ENCODE peak calls at places on chromosomes 7 and 10, in eight cellular contexts. One of them, this sample, is unnamed.

GRCh38 chr7:24979863-24980694 is at the start of gene OSBPL3:
- DNase-seq in tibial nerve: peak
- DNase-seq in right lobe of liver: peak
- DNase-seq in stomach: peak
- DNase-seq in bronchial epithelial cell: peak
- DNase-seq in fibroblast of villous mesenchyme: peak
- DNase-seq in AG04450: peak
- DNase-seq in mucosa of descending colon: peak
- DNase-seq in this sample: peak

GRCh38 chr10:76428541-76429330 is 997.3 kb downstream of the LRMDA start:
- DNase-seq in tibial nerve: no peak
- DNase-seq in AG04450: peak
- DNase-seq in right lobe of liver: no peak
- DNase-seq in bronchial epithelial cell: peak
- DNase-seq in stomach: no peak
- DNase-seq in fibroblast of villous mesenchyme: peak
- DNase-seq in mucosa of descending colon: no peak
- DNase-seq in this sample: no peak

GRCh38 chr10:112304460-112304859 is 21.3 kb downstream of the TECTB start:
- DNase-seq in right lobe of liver: no peak
- DNase-seq in mucosa of descending colon: no peak
- DNase-seq in AG04450: no peak
- DNase-seq in stomach: no peak
- DNase-seq in tibial nerve: no peak
- DNase-seq in fibroblast of villous mesenchyme: peak
- DNase-seq in bronchial epithelial cell: peak
- DNase-seq in this sample: no peak

GRCh38 chr7:111741811-111742240 is 179.5 kb upstream of the IMMP2L start:
- DNase-seq in fibroblast of villous mesenchyme: peak
- DNase-seq in mucosa of descending colon: peak
- DNase-seq in AG04450: peak
- DNase-seq in tibial nerve: peak
- DNase-seq in bronchial epithelial cell: peak
- DNase-seq in stomach: peak
- DNase-seq in right lobe of liver: no peak
- DNase-seq in this sample: no peak

GRCh38 chr10:11533328-11533781 is 78.1 kb downstream of the USP6NL start:
- DNase-seq in bronchial epithelial cell: no peak
- DNase-seq in AG04450: no peak
- DNase-seq in mucosa of descending colon: no peak
- DNase-seq in fibroblast of villous mesenchyme: peak
- DNase-seq in right lobe of liver: no peak
- DNase-seq in stomach: no peak
- DNase-seq in tibial nerve: no peak
- DNase-seq in this sample: no peak

GRCh38 chr7:24477807-24478655 is 95.2 kb upstream of the PALS2 start:
- DNase-seq in tibial nerve: peak
- DNase-seq in mucosa of descending colon: no peak
- DNase-seq in right lobe of liver: no peak
- DNase-seq in AG04450: peak
- DNase-seq in fibroblast of villous mesenchyme: peak
- DNase-seq in bronchial epithelial cell: peak
- DNase-seq in stomach: no peak
- DNase-seq in this sample: peak

GRCh38 chr7:72753781-72754180 is 74.2 kb downstream of the TYW1B start:
- DNase-seq in stomach: no peak
- DNase-seq in tibial nerve: no peak
- DNase-seq in AG04450: no peak
- DNase-seq in fibroblast of villous mesenchyme: no peak
- DNase-seq in right lobe of liver: no peak
- DNase-seq in bronchial epithelial cell: no peak
- DNase-seq in mucosa of descending colon: no peak
- DNase-seq in this sample: no peak

GRCh38 chr7:108484137-108484536 is 27.9 kb upstream of the NRCAM start:
- DNase-seq in bronchial epithelial cell: no peak
- DNase-seq in tibial nerve: no peak
- DNase-seq in AG04450: no peak
- DNase-seq in right lobe of liver: no peak
- DNase-seq in mucosa of descending colon: no peak
- DNase-seq in stomach: no peak
- DNase-seq in fibroblast of villous mesenchyme: no peak
- DNase-seq in this sample: no peak

GRCh38 chr7:46933596-46933995 is 648.3 kb downstream of the TNS3 start:
- DNase-seq in tibial nerve: no peak
- DNase-seq in mucosa of descending colon: no peak
- DNase-seq in stomach: no peak
- DNase-seq in fibroblast of villous mesenchyme: peak
- DNase-seq in right lobe of liver: no peak
- DNase-seq in bronchial epithelial cell: peak
- DNase-seq in AG04450: no peak
- DNase-seq in this sample: no peak

GRCh38 chr10:124417846-124418725 is 637 bp downstream of the OAT start:
- DNase-seq in mucosa of descending colon: peak
- DNase-seq in right lobe of liver: peak
- DNase-seq in tibial nerve: peak
- DNase-seq in AG04450: no peak
- DNase-seq in bronchial epithelial cell: no peak
- DNase-seq in stomach: peak
- DNase-seq in fibroblast of villous mesenchyme: peak
- DNase-seq in this sample: peak

GRCh38 chr7:83410989-83411591 is 237.8 kb downstream of the SEMA3E start:
- DNase-seq in stomach: peak
- DNase-seq in fibroblast of villous mesenchyme: peak
- DNase-seq in mucosa of descending colon: no peak
- DNase-seq in AG04450: peak
- DNase-seq in right lobe of liver: no peak
- DNase-seq in tibial nerve: no peak
- DNase-seq in bronchial epithelial cell: peak
- DNase-seq in this sample: no peak

GRCh38 chr10:8726087-8726486 is 671.6 kb downstream of the GATA3 start:
- DNase-seq in stomach: no peak
- DNase-seq in AG04450: no peak
- DNase-seq in mucosa of descending colon: no peak
- DNase-seq in fibroblast of villous mesenchyme: no peak
- DNase-seq in bronchial epithelial cell: no peak
- DNase-seq in tibial nerve: no peak
- DNase-seq in right lobe of liver: no peak
- DNase-seq in this sample: no peak

GRCh38 chr10:97822261-97822687 is 27.4 kb upstream of the GOLGA7B start:
- DNase-seq in tibial nerve: no peak
- DNase-seq in AG04450: no peak
- DNase-seq in mucosa of descending colon: no peak
- DNase-seq in stomach: no peak
- DNase-seq in bronchial epithelial cell: peak
- DNase-seq in right lobe of liver: no peak
- DNase-seq in fibroblast of villous mesenchyme: no peak
- DNase-seq in this sample: peak

GRCh38 chr10:12243860-12244620 is 48.1 kb downstream of the CDC123 start:
- DNase-seq in fibroblast of villous mesenchyme: no peak
- DNase-seq in mucosa of descending colon: no peak
- DNase-seq in AG04450: no peak
- DNase-seq in stomach: no peak
- DNase-seq in right lobe of liver: no peak
- DNase-seq in bronchial epithelial cell: no peak
- DNase-seq in tibial nerve: no peak
- DNase-seq in this sample: no peak

GRCh38 chr7:47307311-47307710 is 274.6 kb downstream of the TNS3 start:
- DNase-seq in AG04450: no peak
- DNase-seq in stomach: no peak
- DNase-seq in bronchial epithelial cell: no peak
- DNase-seq in right lobe of liver: no peak
- DNase-seq in tibial nerve: no peak
- DNase-seq in fibroblast of villous mesenchyme: no peak
- DNase-seq in mucosa of descending colon: no peak
- DNase-seq in this sample: no peak

GRCh38 chr7:66957595-66958290 is 36.7 kb downstream of the TMEM248 start:
- DNase-seq in fibroblast of villous mesenchyme: no peak
- DNase-seq in stomach: no peak
- DNase-seq in right lobe of liver: no peak
- DNase-seq in bronchial epithelial cell: no peak
- DNase-seq in AG04450: no peak
- DNase-seq in tibial nerve: no peak
- DNase-seq in mucosa of descending colon: no peak
- DNase-seq in this sample: no peak

GRCh38 chr7:37068902-37069301 is 344.6 kb upstream of the AOAH start:
- DNase-seq in tibial nerve: no peak
- DNase-seq in right lobe of liver: no peak
- DNase-seq in AG04450: no peak
- DNase-seq in bronchial epithelial cell: no peak
- DNase-seq in fibroblast of villous mesenchyme: no peak
- DNase-seq in mucosa of descending colon: no peak
- DNase-seq in stomach: no peak
- DNase-seq in this sample: no peak

GRCh38 chr7:37069336-37069735 is 345.0 kb upstream of the AOAH start:
- DNase-seq in right lobe of liver: no peak
- DNase-seq in AG04450: no peak
- DNase-seq in stomach: no peak
- DNase-seq in fibroblast of villous mesenchyme: no peak
- DNase-seq in mucosa of descending colon: no peak
- DNase-seq in tibial nerve: no peak
- DNase-seq in bronchial epithelial cell: no peak
- DNase-seq in this sample: no peak

GRCh38 chr7:37067961-37068536 is 343.8 kb upstream of the AOAH start:
- DNase-seq in mucosa of descending colon: no peak
- DNase-seq in bronchial epithelial cell: no peak
- DNase-seq in AG04450: no peak
- DNase-seq in right lobe of liver: no peak
- DNase-seq in fibroblast of villous mesenchyme: no peak
- DNase-seq in stomach: no peak
- DNase-seq in tibial nerve: no peak
- DNase-seq in this sample: no peak

GRCh38 chr7:37062460-37062859 is 338.2 kb upstream of the AOAH start:
- DNase-seq in right lobe of liver: no peak
- DNase-seq in fibroblast of villous mesenchyme: no peak
- DNase-seq in mucosa of descending colon: no peak
- DNase-seq in AG04450: no peak
- DNase-seq in tibial nerve: no peak
- DNase-seq in stomach: no peak
- DNase-seq in bronchial epithelial cell: no peak
- DNase-seq in this sample: no peak

GRCh38 chr7:37065779-37066271 is 341.5 kb upstream of the AOAH start:
- DNase-seq in right lobe of liver: no peak
- DNase-seq in mucosa of descending colon: no peak
- DNase-seq in bronchial epithelial cell: peak
- DNase-seq in tibial nerve: no peak
- DNase-seq in stomach: no peak
- DNase-seq in AG04450: no peak
- DNase-seq in fibroblast of villous mesenchyme: peak
- DNase-seq in this sample: no peak
- H3K4me3 ChIP-seq in right lobe of liver: no peak
- H3K4me3 ChIP-seq in mucosa of descending colon: no peak
- H3K4me3 ChIP-seq in bronchial epithelial cell: no peak
- H3K4me3 ChIP-seq in tibial nerve: no peak
- H3K4me3 ChIP-seq in stomach: no peak
- H3K4me3 ChIP-seq in AG04450: no peak
- H3K4me3 ChIP-seq in fibroblast of villous mesenchyme: no peak
- H3K4me3 ChIP-seq in this sample: no peak

DNA sequence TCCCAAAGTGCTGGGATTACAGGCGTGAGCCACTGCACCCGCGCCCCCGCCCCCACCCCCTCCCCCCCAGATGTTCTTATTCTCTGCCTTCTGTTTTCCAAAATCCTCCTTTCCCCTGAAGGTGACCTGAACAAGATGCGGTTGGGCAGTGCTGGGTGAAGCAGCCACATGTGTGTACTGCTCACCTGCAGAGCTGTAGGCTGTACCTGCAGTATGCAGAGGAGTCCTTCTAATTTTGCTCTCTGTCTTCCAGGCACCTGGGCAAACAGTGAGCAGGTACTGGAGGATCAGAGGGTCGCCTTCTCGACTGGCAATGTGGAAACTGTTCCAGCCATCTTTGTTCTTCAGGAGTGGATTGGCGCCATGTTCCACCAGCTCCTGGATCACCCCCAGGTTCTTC is 2.1 kb downstream of the ANKRD16 start:
- DNase-seq in AG04450: no peak
- DNase-seq in tibial nerve: no peak
- DNase-seq in mucosa of descending colon: no peak
- DNase-seq in bronchial epithelial cell: no peak
- DNase-seq in stomach: no peak
- DNase-seq in right lobe of liver: no peak
- DNase-seq in fibroblast of villous mesenchyme: no peak
- DNase-seq in this sample: no peak
- H3K4me3 ChIP-seq in AG04450: peak
- H3K4me3 ChIP-seq in tibial nerve: no peak
- H3K4me3 ChIP-seq in mucosa of descending colon: no peak
- H3K4me3 ChIP-seq in bronchial epithelial cell: no peak
- H3K4me3 ChIP-seq in stomach: no peak
- H3K4me3 ChIP-seq in right lobe of liver: no peak
- H3K4me3 ChIP-seq in fibroblast of villous mesenchyme: no peak
- H3K4me3 ChIP-seq in this sample: no peak

GRCh38 chr7:98551541-98552273 is 65.4 kb upstream of the NPTX2 start:
- DNase-seq in right lobe of liver: no peak
- DNase-seq in AG04450: no peak
- DNase-seq in bronchial epithelial cell: no peak
- DNase-seq in fibroblast of villous mesenchyme: no peak
- DNase-seq in stomach: no peak
- DNase-seq in tibial nerve: no peak
- DNase-seq in mucosa of descending colon: peak
- DNase-seq in this sample: no peak

GRCh38 chr7:98548370-98548769 is 68.7 kb upstream of the NPTX2 start:
- DNase-seq in right lobe of liver: no peak
- DNase-seq in tibial nerve: no peak
- DNase-seq in mucosa of descending colon: no peak
- DNase-seq in AG04450: no peak
- DNase-seq in stomach: no peak
- DNase-seq in bronchial epithelial cell: no peak
- DNase-seq in fibroblast of villous mesenchyme: no peak
- DNase-seq in this sample: no peak

GRCh38 chr7:98553666-98554065 is 63.4 kb upstream of the NPTX2 start:
- DNase-seq in stomach: no peak
- DNase-seq in AG04450: no peak
- DNase-seq in mucosa of descending colon: no peak
- DNase-seq in right lobe of liver: no peak
- DNase-seq in tibial nerve: no peak
- DNase-seq in bronchial epithelial cell: no peak
- DNase-seq in fibroblast of villous mesenchyme: no peak
- DNase-seq in this sample: no peak

DNA sequence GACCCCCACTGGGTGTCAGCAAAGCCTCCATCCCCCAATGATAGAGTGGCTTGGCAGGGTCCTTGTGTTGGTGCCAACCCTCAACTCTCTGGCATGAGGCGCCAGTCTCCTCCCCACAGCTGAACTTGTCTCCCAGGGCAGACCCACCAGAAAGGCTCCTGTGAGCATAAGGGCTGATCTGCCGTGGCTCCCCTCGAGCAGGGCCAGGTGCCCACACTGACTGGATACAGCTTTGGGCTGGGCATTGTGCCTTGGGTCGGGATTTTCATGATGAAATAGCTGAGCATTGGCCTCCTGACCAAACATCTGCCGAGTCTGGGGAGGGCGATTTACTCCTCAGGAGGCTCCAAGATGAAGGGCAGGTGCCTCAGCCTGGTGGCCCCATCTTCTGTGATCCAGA is 68.1 kb upstream of the NPTX2 start:
- DNase-seq in stomach: no peak
- DNase-seq in right lobe of liver: no peak
- DNase-seq in fibroblast of villous mesenchyme: no peak
- DNase-seq in mucosa of descending colon: no peak
- DNase-seq in AG04450: no peak
- DNase-seq in tibial nerve: no peak
- DNase-seq in bronchial epithelial cell: no peak
- DNase-seq in this sample: no peak
- H3K4me3 ChIP-seq in stomach: no peak
- H3K4me3 ChIP-seq in right lobe of liver: no peak
- H3K4me3 ChIP-seq in fibroblast of villous mesenchyme: no peak
- H3K4me3 ChIP-seq in mucosa of descending colon: no peak
- H3K4me3 ChIP-seq in AG04450: no peak
- H3K4me3 ChIP-seq in tibial nerve: no peak
- H3K4me3 ChIP-seq in bronchial epithelial cell: no peak
- H3K4me3 ChIP-seq in this sample: no peak

GRCh38 chr7:13920053-13920697 is 69.3 kb downstream of the ETV1 start:
- DNase-seq in fibroblast of villous mesenchyme: peak
- DNase-seq in bronchial epithelial cell: peak
- DNase-seq in stomach: no peak
- DNase-seq in tibial nerve: no peak
- DNase-seq in right lobe of liver: no peak
- DNase-seq in mucosa of descending colon: no peak
- DNase-seq in AG04450: peak
- DNase-seq in this sample: no peak
- H3K4me3 ChIP-seq in fibroblast of villous mesenchyme: peak
- H3K4me3 ChIP-seq in bronchial epithelial cell: no peak
- H3K4me3 ChIP-seq in stomach: no peak
- H3K4me3 ChIP-seq in tibial nerve: no peak
- H3K4me3 ChIP-seq in right lobe of liver: no peak
- H3K4me3 ChIP-seq in mucosa of descending colon: no peak
- H3K4me3 ChIP-seq in AG04450: peak
- H3K4me3 ChIP-seq in this sample: no peak